ENCODE peak calls at places on chromosomes 12 and 14, in five cellular contexts. H is upper lobe of right lung; T is thoracic aorta; W is CD8-positive, alpha-beta T cell; I is brain microvascular endothelial cell. C is an unnamed sample.

GRCh38 chr12:84397846-84398245 is 514.8 kb downstream of the SLC6A15 start:
- DNase-seq in H (no peak), W (no peak), T (no peak), I (no peak), C (no peak)

GRCh38 chr12:64877363-64878004 is 53.0 kb downstream of the TBC1D30 start:
- DNase-seq in T (no peak), W (no peak), H (no peak), I (no peak), C (no peak)

GRCh38 chr12:31584782-31585181 is 6.2 kb downstream of the DENND5B start:
- DNase-seq in H (no peak), W (no peak), I (no peak), T (no peak), C (no peak)

GRCh38 chr12:68113644-68114043 is 45.9 kb downstream of the IFNG start:
- DNase-seq in T (no peak), W (no peak), H (no peak), I (no peak), C (no peak)

GRCh38 chr12:23221066-23221465 is 596.1 kb downstream of the ETNK1 start:
- DNase-seq in I (no peak), W (no peak), T (no peak), H (no peak), C (no peak)

GRCh38 chr14:68979722-68980552 is 835 bp upstream of the ACTN1 start:
- DNase-seq in H (peak; percentile 79), W (no peak), I (no peak), T (peak; percentile 22), C (no peak)

GRCh38 chr12:102568151-102568815 is 87.9 kb upstream of the IGF1 start:
- DNase-seq in T (no peak), H (no peak), W (no peak), I (no peak), C (no peak)

GRCh38 chr14:22691171-22691570 is 47.0 kb upstream of the OR6J1 start:
- DNase-seq in H (no peak), I (peak; percentile 73), W (no peak), T (no peak), C (peak; percentile 45)

GRCh38 chr14:71212683-71213107 is 305.4 kb downstream of the PCNX1 start:
- DNase-seq in W (no peak), H (no peak), I (no peak), T (no peak), C (no peak)

GRCh38 chr12:28563926-28564325 is 373.7 kb downstream of the CCDC91 start:
- DNase-seq in T (no peak), I (no peak), H (no peak), W (no peak), C (no peak)

GRCh38 chr12:120677765-120678473 is 9.0 kb upstream of the MLEC start:
- DNase-seq in W (no peak), T (no peak), H (no peak), I (peak; percentile 32), C (no peak)

GRCh38 chr12:25241171-25242020 is 9.3 kb downstream of the KRAS start:
- DNase-seq in T (no peak), I (peak; percentile 31), H (no peak), W (peak; percentile 6), C (no peak)

GRCh38 chr14:64656986-64657385 is 47.2 kb upstream of the PLEKHG3 start:
- DNase-seq in T (peak; percentile 39), I (no peak), W (no peak), H (no peak), C (no peak)

GRCh38 chr14:64654931-64655330 is 49.3 kb upstream of the PLEKHG3 start:
- DNase-seq in I (peak; percentile 91), T (no peak), W (no peak), H (no peak), C (no peak)

GRCh38 chr14:64663174-64663573 is 41.0 kb upstream of the PLEKHG3 start:
- DNase-seq in T (no peak), W (no peak), I (no peak), H (no peak), C (no peak)

GRCh38 chr14:64658201-64658600 is 46.0 kb upstream of the PLEKHG3 start:
- DNase-seq in I (no peak), T (no peak), W (no peak), H (no peak), C (no peak)

DNA sequence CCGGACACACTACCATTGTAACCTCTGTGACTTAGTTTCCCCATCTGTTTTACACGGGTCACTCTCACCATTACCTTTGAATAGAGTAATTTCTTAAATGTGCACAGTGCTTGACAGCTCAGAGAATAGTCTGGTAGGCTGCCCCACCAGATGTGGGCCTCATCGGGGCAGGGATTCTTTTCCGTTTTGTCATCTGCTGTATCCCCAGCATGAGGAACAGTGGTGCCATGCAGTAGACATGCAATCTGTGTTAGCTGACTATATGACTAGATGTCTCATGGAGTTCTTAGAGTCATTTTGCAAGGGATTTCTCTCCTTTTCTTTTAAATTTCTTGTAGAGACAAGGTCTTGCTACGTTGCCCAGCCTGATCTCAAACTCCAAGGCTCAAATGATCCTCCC is 44.9 kb upstream of the PLEKHG3 start:
- DNase-seq in T (no peak), H (no peak), W (no peak), I (no peak), C (no peak)
- H3K4me3 ChIP-seq in T (no peak overlapping the region), H (no peak overlapping the region), W (peak overlapping the region; percentile 13), I (no peak overlapping the region), C (no peak overlapping the region)

DNA sequence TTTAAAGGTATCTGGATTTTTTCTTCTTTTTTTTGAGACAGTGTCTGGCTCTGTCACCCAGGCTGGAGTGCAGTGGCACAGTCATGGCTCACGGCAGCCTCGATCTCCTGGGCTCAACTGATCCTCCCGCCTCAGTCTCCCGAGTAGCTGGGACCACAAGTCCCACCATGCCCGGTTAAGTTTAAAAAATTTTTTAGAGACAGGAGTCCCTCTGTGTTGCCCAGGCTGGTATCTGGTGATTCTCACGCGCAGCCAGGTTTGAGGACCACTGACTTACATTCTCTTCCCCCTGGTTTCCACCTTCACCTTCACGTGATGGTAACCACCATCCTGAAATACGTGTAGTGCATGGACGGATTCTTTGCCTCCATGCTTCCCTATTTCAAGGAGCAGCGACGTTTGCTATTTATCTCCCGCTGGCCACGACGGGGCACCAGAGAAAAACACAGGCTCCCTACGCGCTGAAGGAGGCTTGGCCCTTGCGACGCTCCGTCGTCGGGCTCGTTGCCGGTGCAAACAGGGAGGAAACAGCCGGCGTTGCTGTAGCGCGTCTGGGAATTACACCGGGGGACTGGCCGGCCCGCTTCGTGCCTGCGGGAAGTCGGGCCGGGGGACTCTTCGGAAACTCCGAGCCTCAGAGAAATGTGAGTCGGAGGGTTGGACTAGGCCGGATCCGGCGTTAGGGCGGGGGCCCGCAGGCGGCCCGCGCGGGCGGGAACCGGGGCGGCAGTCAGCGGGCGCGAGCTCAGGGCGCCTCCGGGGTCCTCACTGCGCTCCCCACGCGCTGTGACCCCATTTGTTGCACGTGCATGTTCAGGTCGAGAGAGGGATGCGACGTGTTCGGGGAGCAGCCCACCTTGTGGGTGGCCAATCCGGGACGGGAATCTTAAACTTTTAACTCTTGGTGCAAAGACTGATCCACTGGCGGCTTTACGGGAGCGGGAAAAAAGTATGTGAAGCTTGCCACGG is at the start of gene TCHP:
- DNase-seq in H (peak; percentile 92), W (peak; percentile 35), I (peak; percentile 81), T (peak; percentile 28), C (peak; percentile 64)
- TF ChIP-seq CTCF in H (peak; percentile 45), W (no peak), I (peak; percentile 58), T (peak; percentile 21), C (peak; percentile 45)

GRCh38 chr12:124769881-124770512 is 93.7 kb downstream of the SCARB1 start:
- DNase-seq in H (no peak), T (no peak), W (no peak), I (no peak), C (no peak)
- H3K27me3 ChIP-seq in H (no peaks in the 10 kb centered on the region), T (no peaks in the 10 kb centered on the region), W (peaks cover 3% of the 10 kb centered on the region), I (no peaks in the 10 kb centered on the region), C (peaks cover 2% of the 10 kb centered on the region)

GRCh38 chr12:34126239-34126641 is 103.9 kb downstream of the ALG10 start:
- DNase-seq in T (no peak), I (no peak), H (no peak), W (no peak), C (no peak)
- H3K4me3 ChIP-seq in T (peak overlapping the region; percentile 41), I (no peak overlapping the region), H (peak overlapping the region; percentile 17), W (peak overlapping the region; percentile 7), C (no peak overlapping the region)

DNA sequence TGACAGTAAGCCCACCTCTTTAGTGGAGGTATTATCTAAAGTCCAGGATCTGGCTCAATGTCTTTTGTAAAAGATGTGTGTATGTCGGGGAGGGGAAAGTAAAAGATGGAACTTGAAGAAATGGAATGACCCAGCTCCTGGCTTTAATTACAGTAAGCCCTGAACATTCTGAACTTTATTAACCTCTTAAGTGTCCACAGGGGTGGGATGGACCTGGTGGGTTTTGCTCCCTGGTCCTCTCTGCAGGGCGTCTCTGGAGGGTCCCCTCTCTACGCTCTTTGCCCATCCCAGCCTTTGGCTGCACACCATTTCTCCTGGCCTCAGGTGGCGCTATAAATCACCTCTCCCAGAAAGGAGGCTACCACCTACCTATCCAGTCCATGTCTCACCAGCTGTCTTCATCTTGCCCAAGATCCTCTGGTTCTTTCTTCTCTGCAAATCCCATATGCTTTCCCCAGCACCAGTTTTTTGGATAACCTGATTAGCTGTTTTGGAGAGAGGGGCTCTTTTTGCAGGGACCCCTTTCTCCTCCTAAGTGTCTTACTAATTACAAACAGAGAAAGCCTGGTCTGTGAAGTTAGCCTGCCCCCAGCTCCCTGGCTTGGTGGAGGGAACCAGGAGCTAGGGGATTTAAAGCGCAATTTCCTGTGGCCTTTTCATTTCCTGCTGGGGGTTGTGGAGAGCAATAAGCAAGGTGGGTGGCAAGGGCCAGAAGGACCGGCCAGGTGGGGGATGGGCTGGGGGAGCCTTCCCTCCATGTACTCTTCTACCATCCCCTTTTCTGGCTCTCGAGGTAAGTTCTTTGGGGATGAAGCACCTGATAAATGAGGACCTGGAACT is 3.9 kb upstream of the CISTR start:
- DNase-seq in I (no peak), W (no peak), H (no peak), T (no peak), C (no peak)
- TF ChIP-seq CTCF in I (peak; percentile 19), W (no peak), H (no peak), T (no peak), C (no peak)

DNA sequence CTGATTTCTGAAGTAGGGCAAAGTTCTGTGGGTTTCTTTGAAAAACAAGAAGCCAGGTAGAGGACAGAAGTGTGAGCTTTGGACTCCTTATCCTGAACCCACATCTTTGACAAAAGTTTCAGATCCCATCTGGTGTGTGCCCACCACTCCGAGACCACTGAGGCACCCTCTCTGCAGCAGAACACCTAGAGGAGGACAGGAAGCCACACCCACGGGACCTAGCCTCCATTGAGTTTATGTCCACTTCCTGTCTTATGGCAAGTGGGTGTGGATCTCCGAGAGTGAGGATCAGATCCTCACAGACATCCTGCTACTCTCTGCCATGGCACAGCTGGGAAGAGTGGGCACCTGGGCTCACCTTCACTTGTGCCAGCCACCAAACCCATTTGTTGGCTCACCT is 16.8 kb upstream of the OR6S1 start:
- DNase-seq in W (no peak), I (no peak), T (no peak), H (no peak), C (no peak)
- H3K27me3 ChIP-seq in W (peaks cover 11% of the 10 kb centered on the region), I (peaks cover 11% of the 10 kb centered on the region), T (no peaks in the 10 kb centered on the region), H (peaks cover 61% of the 10 kb centered on the region), C (peaks cover 53% of the 10 kb centered on the region)

C was measured in kidney epithelial cell.